ENCODE peak calls at places on chromosomes 12 and 14, in five cellular contexts. D is A549, C is GM23338, P is K562, L is GM12878. U is an unnamed sample.

GRCh38 chr14:88168498-88169165 is 154.4 kb downstream of the KCNK10 start:
- DNase-seq in D (peak), P (peak), C (peak), L (no peak), U (peak)

GRCh38 chr12:3489057-3489456 is 1.9 kb upstream of the PRMT8 start:
- DNase-seq in C (no peak), P (no peak), L (no peak), D (no peak), U (no peak)

GRCh38 chr12:6852651-6853354 is 853 bp downstream of the USP5 start:
- DNase-seq in P (peak), L (no peak), C (peak), D (peak), U (peak)

GRCh38 chr14:68278568-68279436 is 459.2 kb downstream of the RAD51B start:
- DNase-seq in L (no peak), C (no peak), P (peak), D (peak), U (peak)

GRCh38 chr12:122471324-122472226 is 29.2 kb downstream of the ZCCHC8 start:
- DNase-seq in C (peak), L (no peak), P (peak), D (peak), U (peak)

GRCh38 chr12:51726931-51727330 is 121.6 kb downstream of the FIGNL2 start:
- DNase-seq in L (no peak), P (no peak), C (no peak), D (no peak), U (no peak)

GRCh38 chr14:104187931-104188726 is 49.7 kb downstream of the KIF26A start:
- DNase-seq in L (no peak), C (peak), P (no peak), D (no peak), U (no peak)

GRCh38 chr12:52807544-52808470 is 6.1 kb downstream of the KRT4 start:
- DNase-seq in L (no peak), D (no peak), C (no peak), P (no peak), U (no peak)

GRCh38 chr12:127383281-127383680 is 883.7 kb upstream of the TMEM132C start:
- DNase-seq in L (no peak), P (no peak), C (no peak), D (peak), U (no peak)

GRCh38 chr14:21070083-21070609 is at the start of gene ARHGEF40:
- DNase-seq in C (peak), D (no peak), L (no peak), P (peak), U (no peak)

GRCh38 chr12:117890137-117890536 is 78.7 kb downstream of the KSR2 start:
- DNase-seq in D (peak), L (no peak), P (peak), C (peak), U (no peak)

GRCh38 chr14:68975667-68976066 is 3.4 kb downstream of the ACTN1 start:
- DNase-seq in C (no peak), L (no peak), D (no peak), P (no peak), U (no peak)

GRCh38 chr12:11981174-11981733 is 89.5 kb upstream of the BCL2L14 start:
- DNase-seq in C (no peak), L (peak), P (no peak), D (no peak), U (no peak)

GRCh38 chr12:7068240-7068993 is 7.9 kb downstream of the C1S start:
- DNase-seq in L (no peak), C (no peak), D (no peak), P (no peak), U (no peak)

GRCh38 chr12:57735198-57735855 is 3.2 kb downstream of the AGAP2 start:
- DNase-seq in P (no peak), D (no peak), L (no peak), C (peak), U (peak)
- TF ChIP-seq JUNB in P (no peak), D (no peak), L (no peak), C (no peak), U (no peak)

DNA sequence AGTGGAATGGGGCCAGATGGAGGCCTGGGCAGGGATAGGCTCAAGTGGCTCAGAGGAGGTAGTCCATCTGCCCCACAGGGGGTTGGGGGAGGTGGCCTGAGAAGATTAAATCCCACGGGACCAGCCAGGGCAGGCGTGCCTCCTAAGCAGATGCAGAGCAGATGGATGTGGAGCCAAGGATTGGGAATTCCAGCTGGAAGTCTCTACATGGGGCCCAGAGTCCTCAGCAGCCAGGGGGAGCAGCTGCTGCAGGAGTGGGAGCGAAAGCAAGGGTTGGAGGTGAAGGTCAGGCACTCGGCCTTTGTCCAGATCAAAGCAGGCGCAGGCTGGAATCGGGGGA is 42.4 kb upstream of the VRK1 start:
- DNase-seq in P (no peak), L (no peak), C (peak), D (no peak), U (no peak)
- TF ChIP-seq JUNB in P (no peak), L (no peak), C (no peak), D (no peak), U (no peak)

GRCh38 chr12:47791874-47792273 is 18.8 kb downstream of the SLC48A1 start:
- DNase-seq in C (no peak), D (no peak), P (no peak), L (no peak), U (no peak)
- TF ChIP-seq JUNB in C (no peak), D (no peak), P (no peak), L (no peak), U (no peak)

GRCh38 chr12:572532-572899 is 90.7 kb downstream of the NINJ2 start:
- DNase-seq in D (peak), P (no peak), C (no peak), L (no peak), U (peak)

GRCh38 chr12:569803-570236 is 93.4 kb downstream of the NINJ2 start:
- DNase-seq in C (peak), L (no peak), P (peak), D (peak), U (peak)

GRCh38 chr12:571795-572531 is 91.3 kb downstream of the NINJ2 start:
- DNase-seq in C (no peak), D (peak), P (no peak), L (no peak), U (peak)

GRCh38 chr12:570237-570925 is 92.9 kb downstream of the NINJ2 start:
- DNase-seq in C (peak), D (peak), P (peak), L (no peak), U (peak)

DNA sequence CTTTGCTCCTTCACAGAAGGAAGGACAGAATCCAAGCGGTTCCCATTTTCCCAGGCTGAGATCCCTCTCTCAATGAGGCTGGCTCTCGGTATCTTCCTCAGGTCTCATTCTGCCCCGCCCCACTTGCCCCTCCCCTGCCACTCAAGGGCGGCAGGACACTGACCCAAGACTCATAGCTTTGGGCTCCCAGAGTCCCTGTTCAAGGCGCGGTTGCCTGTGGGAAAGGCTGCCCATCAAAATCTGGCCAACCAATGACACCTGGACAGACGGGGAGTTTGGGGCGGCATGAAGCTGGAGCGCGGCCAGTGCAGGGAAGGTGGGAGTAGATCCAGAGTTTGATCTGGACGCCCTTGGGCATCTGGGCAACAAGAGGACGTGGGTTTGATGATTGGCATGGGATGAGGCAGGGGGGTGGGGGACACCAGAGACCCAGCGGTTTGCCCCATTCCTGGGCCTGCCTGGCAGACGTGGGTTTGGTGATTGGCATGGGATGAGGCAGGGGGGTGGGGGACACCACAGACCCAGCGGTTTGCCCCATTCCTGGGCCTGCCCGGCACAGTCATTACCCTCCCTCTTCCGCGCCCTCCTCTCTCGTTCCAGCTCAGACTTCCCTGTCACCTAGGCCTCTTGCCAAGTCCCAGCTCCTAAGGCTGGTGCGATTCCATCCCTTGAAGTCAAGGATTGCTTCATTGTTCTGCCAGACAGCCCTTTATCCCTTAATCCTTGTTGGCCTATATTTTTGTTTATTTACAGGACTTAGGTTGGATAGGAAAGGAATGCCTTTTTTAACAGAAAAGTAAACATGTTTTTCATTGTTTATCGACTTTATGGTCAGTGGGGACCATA is 92.1 kb downstream of the NINJ2 start:
- DNase-seq in L (no peak), D (peak), P (peak), C (peak), U (peak)
- TF ChIP-seq JUNB in L (no peak), D (peak), P (no peak), C (no peak), U (no peak)

GRCh38 chr12:10668526-10668925 is 5.3 kb downstream of the STYK1 start:
- DNase-seq in C (no peak), D (no peak), L (no peak), P (no peak), U (no peak)
- TF ChIP-seq JUNB in C (no peak), D (no peak), L (no peak), P (no peak), U (no peak)

GRCh38 chr14:26872930-26873470 is 275.2 kb upstream of the NOVA1 start:
- DNase-seq in C (no peak), L (no peak), P (no peak), D (no peak), U (no peak)
- TF ChIP-seq JUNB in C (no peak), L (no peak), P (no peak), D (no peak), U (no peak)

GRCh38 chr12:91717804-91718203 is 427.8 kb downstream of the BTG1 start:
- DNase-seq in L (no peak), C (no peak), D (no peak), P (no peak), U (no peak)

GRCh38 chr12:91718326-91718725 is 427.3 kb downstream of the BTG1 start:
- DNase-seq in L (no peak), D (no peak), C (no peak), P (no peak), U (no peak)

DNA sequence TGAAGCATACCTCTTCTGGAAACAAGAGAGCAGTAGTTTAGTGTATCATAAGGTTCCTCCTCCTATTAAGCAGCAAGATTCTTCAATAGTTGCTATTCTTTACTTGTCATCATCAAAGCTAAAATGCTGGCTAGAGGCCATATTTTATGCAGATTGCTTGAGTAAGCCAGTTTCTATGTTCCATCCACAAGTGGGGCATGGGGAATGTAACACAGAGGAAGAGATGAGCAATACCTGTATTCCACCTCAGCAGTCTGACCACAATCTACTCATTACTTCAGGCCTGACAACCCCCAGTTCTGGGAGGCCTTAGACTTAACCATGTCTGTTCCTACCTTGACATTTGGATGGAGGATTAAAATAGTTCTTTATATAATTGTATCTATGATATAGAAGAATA is 423.6 kb downstream of the BTG1 start:
- DNase-seq in P (no peak), C (no peak), D (no peak), L (no peak), U (no peak)
- TF ChIP-seq JUNB in P (no peak), C (no peak), D (no peak), L (no peak), U (no peak)